ENCODE peak calls at places on chromosomes 5 and 9, in four cellular contexts. E, B, F and J are unnamed samples.

GRCh38 chr9:132901859-132902831 is 23.4 kb downstream of the SPACA9 start:
- DNase-seq in F (no peak), E (peak; percentile 43), B (peak; percentile 86), J (peak; percentile 40)

GRCh38 chr5:156272139-156272538 is 54.8 kb upstream of the SGCD start:
- DNase-seq in E (no peak), B (no peak), F (no peak), J (no peak)

GRCh38 chr5:72441861-72442540 is 65.2 kb downstream of the ZNF366 start:
- DNase-seq in E (no peak), F (no peak), B (peak; percentile 92), J (peak; percentile 91)

GRCh38 chr5:149310947-149311675 is 34.2 kb upstream of the GRPEL2 start:
- DNase-seq in B (peak; percentile 83), E (no peak), F (no peak), J (no peak)

GRCh38 chr5:68460147-68460760 is 244.7 kb downstream of the PIK3R1 start:
- DNase-seq in F (no peak), B (peak; percentile 67), E (no peak), J (no peak)

GRCh38 chr9:127706836-127707241 is at the start of gene CFAP157:
- DNase-seq in F (no peak), B (no peak), E (no peak), J (no peak)

GRCh38 chr5:103037673-103038455 is 82.1 kb downstream of the GIN1 start:
- DNase-seq in B (peak; percentile 31), E (no peak), F (no peak), J (no peak)

GRCh38 chr9:4048441-4048840 is 251.4 kb downstream of the GLIS3 start:
- DNase-seq in E (no peak), B (peak; percentile 31), F (no peak), J (peak; percentile 1)

GRCh38 chr9:135561391-135562234 is at the start of gene PAEP:
- DNase-seq in E (no peak), B (no peak), F (no peak), J (no peak)

GRCh38 chr9:24416136-24416535 is 129.6 kb downstream of the IZUMO3 start:
- DNase-seq in F (no peak), B (no peak), E (no peak), J (no peak)

GRCh38 chr9:38066907-38067610 is 2.0 kb downstream of the SHB start:
- DNase-seq in E (no peak), B (no peak), F (peak; percentile 84), J (no peak)

GRCh38 chr9:121499427-121500164 is at the start of gene GGTA1:
- DNase-seq in B (peak; percentile 38), F (peak; percentile 71), E (no peak), J (no peak)

GRCh38 chr9:81632599-81632998 is 56.7 kb downstream of the TLE1 start:
- DNase-seq in E (no peak), B (peak; percentile 78), F (no peak), J (peak; percentile 63)

GRCh38 chr9:20624201-20625002 is 2.1 kb upstream of the MLLT3 start:
- DNase-seq in F (no peak), B (peak; percentile 57), E (peak; percentile 80), J (no peak)

GRCh38 chr5:95403996-95404395 is 12.8 kb downstream of the FAM81B start:
- DNase-seq in E (no peak), B (no peak), F (no peak), J (no peak)

GRCh38 chr9:32926901-32927300 is 74.5 kb downstream of the APTX start:
- DNase-seq in F (no peak), B (no peak), E (no peak), J (no peak)

GRCh38 chr9:131420913-131421312 is 27.0 kb downstream of the PRRC2B start:
- DNase-seq in B (no peak), F (peak; percentile 65), E (no peak), J (no peak)

GRCh38 chr5:138653502-138653901 is 78.3 kb upstream of the HSPA9 start:
- DNase-seq in E (no peak), F (no peak), B (peak; percentile 32), J (no peak)

GRCh38 chr9:79592736-79593493 is 21.1 kb downstream of the TLE4 start:
- DNase-seq in F (no peak), E (no peak), B (no peak), J (no peak)

GRCh38 chr5:135551593-135552447 is 16.1 kb upstream of the NEUROG1 start:
- DNase-seq in F (peak; percentile 57), B (peak; percentile 68), E (peak; percentile 12), J (no peak)

GRCh38 chr9:120344230-120344629 is 235.7 kb downstream of the CDK5RAP2 start:
- DNase-seq in F (no peak), E (no peak), B (peak; percentile 51), J (peak; percentile 25)

GRCh38 chr5:8188874-8189588 is 320.1 kb downstream of the MTRR start:
- DNase-seq in B (no peak), F (no peak), E (no peak), J (no peak)

GRCh38 chr5:142896325-142897007 is 126.3 kb downstream of the ARHGAP26 start:
- DNase-seq in E (no peak), B (no peak), F (no peak), J (no peak)

GRCh38 chr5:142900926-142901325 is 130.7 kb downstream of the ARHGAP26 start:
- DNase-seq in F (no peak), E (no peak), B (peak; percentile 54), J (peak; percentile 87)

GRCh38 chr5:142894749-142895148 is 124.6 kb downstream of the ARHGAP26 start:
- DNase-seq in F (no peak), E (no peak), B (peak; percentile 40), J (peak; percentile 73)

GRCh38 chr5:142894315-142894714 is 124.1 kb downstream of the ARHGAP26 start:
- DNase-seq in F (no peak), E (no peak), B (no peak), J (no peak)

GRCh38 chr5:142897328-142897727 is 127.2 kb downstream of the ARHGAP26 start:
- DNase-seq in F (no peak), B (no peak), E (no peak), J (no peak)
- H3K4me3 ChIP-seq in F (no peak overlapping the region), B (no peak overlapping the region), E (no peak overlapping the region), J (no peak overlapping the region)

GRCh38 chr5:133365326-133365725 is 247.0 kb downstream of the FSTL4 start:
- DNase-seq in E (no peak), B (no peak), F (no peak), J (no peak)
- H3K27me3 ChIP-seq in E (peaks cover 2% of the 10 kb centered on the region), B (peaks cover 8% of the 10 kb centered on the region), F (no peaks in the 10 kb centered on the region), J (peaks cover 7% of the 10 kb centered on the region)

DNA sequence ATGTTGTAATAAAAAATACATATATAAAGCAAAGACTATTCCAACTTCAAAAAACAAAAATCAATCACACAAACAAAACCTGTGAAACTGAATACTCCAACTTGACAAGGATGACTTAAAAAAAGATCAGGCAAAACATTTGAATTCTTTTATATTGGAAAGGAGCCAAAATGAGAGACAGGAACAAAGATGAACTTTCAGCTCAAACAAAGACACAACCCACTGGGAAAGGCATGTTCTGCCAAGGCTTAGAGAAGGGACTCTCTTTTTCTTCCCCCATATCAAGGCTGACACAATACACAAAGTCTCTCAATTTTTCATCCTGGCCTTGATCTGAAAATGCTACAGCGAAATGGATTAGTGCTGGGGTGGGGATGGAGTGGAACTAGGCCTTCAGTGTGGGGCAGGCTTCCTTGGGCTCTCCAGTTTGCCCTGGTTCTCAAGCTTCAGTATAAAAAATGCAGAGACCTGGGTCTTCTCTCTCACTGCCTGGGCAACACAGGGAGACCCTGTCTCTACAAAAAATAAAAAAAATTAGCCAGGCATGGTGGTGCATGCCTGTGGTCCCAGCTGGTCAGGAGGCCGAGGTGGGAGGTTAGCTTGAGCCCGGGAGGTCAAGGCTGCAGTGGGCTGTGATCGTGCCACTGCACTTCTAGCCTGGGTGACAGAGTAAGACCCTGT is 11.6 kb upstream of the FAM169A start:
- DNase-seq in B (no peak), F (no peak), E (no peak), J (no peak)
- TF ChIP-seq CTCF in B (no peak), F (no peak), E (no peak), J (no peak)

GRCh38 chr5:15425802-15426201 is 74.2 kb upstream of the FBXL7 start:
- DNase-seq in B (no peak), F (no peak), E (no peak), J (no peak)
- H3K4me3 ChIP-seq in B (no peak overlapping the region), F (no peak overlapping the region), E (no peak overlapping the region), J (no peak overlapping the region)

GRCh38 chr5:139799359-139799758 is 3.8 kb downstream of the PSD2 start:
- DNase-seq in F (no peak), B (no peak), E (no peak), J (no peak)
- H3K27me3 ChIP-seq in F (no peaks in the 10 kb centered on the region), B (peaks cover 50% of the 10 kb centered on the region), E (peaks cover 13% of the 10 kb centered on the region), J (peaks cover 45% of the 10 kb centered on the region)

GRCh38 chr5:90707698-90708097 is 149.1 kb downstream of the ADGRV1 start:
- DNase-seq in F (no peak), B (no peak), E (no peak), J (no peak)

DNA sequence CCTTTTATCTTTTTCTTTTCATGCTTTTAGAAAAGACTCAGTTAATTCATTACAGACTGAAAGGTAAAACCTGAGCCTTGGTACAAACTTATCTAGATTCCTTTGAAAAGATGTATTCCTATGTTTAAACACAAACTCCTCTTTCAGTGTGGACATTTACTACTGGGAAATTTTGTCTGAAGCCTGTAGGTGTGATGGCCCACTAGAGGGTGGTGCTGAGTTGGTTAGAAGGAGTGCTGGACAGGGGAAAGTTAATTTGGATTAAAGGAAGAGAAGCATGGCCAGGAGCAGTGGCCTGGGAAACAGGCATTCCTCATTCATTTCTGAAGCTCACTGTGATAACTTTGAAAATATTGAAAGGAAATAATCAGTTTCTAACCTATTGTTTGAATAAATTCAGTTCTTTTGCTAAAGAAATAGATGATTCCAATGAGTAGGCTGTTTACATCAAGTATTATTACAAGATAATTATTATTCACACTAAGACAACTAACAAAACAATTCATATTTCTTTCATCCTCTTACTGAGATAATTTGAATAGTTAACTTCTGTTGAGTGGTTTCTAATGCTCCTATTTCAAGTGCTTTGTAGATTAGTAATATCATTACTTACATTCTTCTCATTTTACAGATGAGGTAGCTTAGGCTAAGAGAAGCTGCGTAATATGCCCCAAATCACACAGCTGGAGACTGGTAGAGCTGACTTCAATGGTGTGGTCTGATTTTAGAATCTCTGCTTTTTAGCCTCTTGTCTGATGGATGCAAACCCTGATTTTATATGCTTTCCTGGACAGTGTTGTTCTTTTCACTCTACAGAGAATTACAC is 150.9 kb downstream of the ADGRV1 start:
- DNase-seq in E (no peak), F (no peak), B (peak; percentile 45), J (no peak)
- TF ChIP-seq CTCF in E (peak; percentile 61), F (peak; percentile 73), B (peak; percentile 92), J (peak; percentile 81)

DNA sequence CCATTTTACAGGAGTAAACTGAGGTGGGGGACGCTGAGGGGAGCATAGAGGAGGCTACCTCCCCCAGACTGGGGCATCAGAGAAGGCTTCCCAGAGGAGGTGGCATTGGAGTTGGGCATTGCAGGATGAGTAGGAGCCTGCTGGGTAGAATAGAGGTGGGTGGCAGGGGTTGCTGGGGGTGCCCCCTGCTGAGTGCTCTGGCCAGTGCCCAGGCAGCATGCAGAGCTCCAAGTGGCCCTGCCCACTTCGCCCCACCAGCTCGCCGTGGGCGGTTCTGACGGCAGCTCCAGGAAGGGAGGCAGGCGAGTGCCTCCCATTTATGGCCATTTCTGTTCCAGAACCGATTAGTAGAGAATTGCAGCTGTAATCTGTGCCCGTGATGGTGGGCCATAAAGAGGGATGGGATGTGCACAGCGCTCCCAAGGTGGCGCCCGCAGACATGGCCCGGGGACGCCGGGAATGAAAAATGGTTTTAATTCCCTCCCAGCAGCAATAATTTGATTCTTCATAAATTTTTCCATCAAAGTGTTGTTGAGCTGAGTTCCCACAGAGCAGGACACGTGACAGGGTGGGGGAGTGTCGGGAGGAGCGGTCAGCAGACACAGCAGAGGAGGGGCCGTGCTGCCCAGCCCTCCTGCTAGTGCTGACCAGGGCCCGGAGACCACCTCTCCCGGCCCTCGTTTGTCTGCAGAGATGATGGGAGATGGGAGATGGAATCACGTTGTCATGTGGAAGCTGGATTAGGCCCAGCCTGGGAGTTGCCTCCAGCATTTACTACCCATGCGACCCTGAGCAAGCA is 75.5 kb downstream of the LMX1B start:
- DNase-seq in B (no peak), F (no peak), E (no peak), J (no peak)
- H3K4me3 ChIP-seq in B (no peak overlapping the region), F (no peak overlapping the region), E (no peak overlapping the region), J (no peak overlapping the region)